ENCODE peak calls at places on chromosomes 5 and 9, in ten cellular contexts. I is HCT116, Y is Peyer's patch, H is spleen, L is foreskin keratinocyte, E is WERI-Rb-1, O is cardiac muscle cell, S is neural progenitor cell, K is PC-9, D is AG04450. T is an unnamed sample.
A peak's percentile ranks its signal among the peaks of the same experiment; 100 is the strongest.

GRCh38 chr5:55650391-55650790 is 61.7 kb downstream of the SLC38A9 start:
- DNase-seq in I (no peak), Y (no peak), H (no peak), L (no peak), E (no peak), O (no peak), S (no peak), K (no peak), D (no peak), T (no peak)

GRCh38 chr5:11494340-11494739 is 409.9 kb downstream of the CTNND2 start:
- DNase-seq in I (no peak), Y (no peak), H (no peak), L (no peak), E (no peak), O (no peak), S (no peak), K (no peak), D (no peak), T (no peak)

GRCh38 chr9:29214162-29214520 is 1640.9 kb upstream of the C9orf72 start:
- DNase-seq in I (no peak), Y (no peak), H (no peak), L (peak; percentile 70), E (peak; percentile 57), O (peak; percentile 76), S (peak; percentile 77), K (no peak), D (no peak), T (no peak)

GRCh38 chr9:93701494-93702218 is 125.3 kb downstream of the PHF2 start:
- DNase-seq in I (no peak), Y (no peak), H (peak; percentile 51), L (no peak), E (no peak), O (no peak), S (no peak), K (no peak), D (no peak), T (no peak)

GRCh38 chr5:119360905-119361605 is 5.2 kb downstream of the TNFAIP8 start:
- DNase-seq in I (no peak), Y (no peak), H (no peak), L (peak; percentile 84), E (no peak), O (no peak), S (no peak), K (peak; percentile 64), D (peak; percentile 36), T (no peak)

GRCh38 chr5:142472306-142472951 is 147.6 kb upstream of the SPRY4 start:
- DNase-seq in I (peak; percentile 97), Y (no peak), H (no peak), L (peak; percentile 92), E (no peak), O (no peak), S (no peak), K (peak; percentile 97), D (peak; percentile 63), T (peak; percentile 19)

GRCh38 chr5:108079754-108080153 is 302.1 kb downstream of the FBXL17 start:
- DNase-seq in I (no peak), Y (no peak), H (no peak), L (no peak), E (no peak), O (no peak), S (no peak), K (no peak), D (no peak), T (no peak)

GRCh38 chr9:88818495-88819201 is 172.6 kb upstream of the S1PR3 start:
- DNase-seq in I (no peak), Y (no peak), H (no peak), L (no peak), E (no peak), O (peak; percentile 40), S (peak; percentile 24), K (no peak), D (no peak), T (no peak)

GRCh38 chr5:150112211-150113046 is 26.1 kb upstream of the CSF1R start:
- DNase-seq in I (no peak), Y (peak; percentile 48), H (no peak), L (peak; percentile 43), E (peak; percentile 47), O (no peak), S (peak; percentile 73), K (peak; percentile 76), D (peak; percentile 32), T (no peak)

DNA sequence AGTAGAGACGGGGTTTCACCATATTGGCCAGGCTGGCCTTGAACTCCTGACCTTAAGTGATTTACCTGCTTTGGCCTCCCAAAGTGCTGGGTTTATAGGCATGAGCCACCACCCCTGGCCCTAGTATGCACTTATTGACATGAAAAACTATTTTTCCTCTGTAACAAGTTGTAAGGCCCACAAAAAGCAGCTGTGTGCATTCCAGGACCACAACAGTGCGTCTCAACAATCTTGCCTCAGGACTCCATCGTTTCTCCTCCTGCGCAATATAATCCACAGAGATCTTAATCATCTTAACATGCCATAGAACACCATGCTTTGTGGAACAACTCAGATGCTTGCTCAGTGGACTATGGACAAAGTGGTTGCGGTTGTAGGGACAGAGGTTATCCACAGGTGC is 10.2 kb downstream of the OR2V1 start:
- DNase-seq in I (no peak), Y (no peak), H (no peak), L (no peak), E (no peak), O (no peak), S (no peak), K (no peak), D (no peak), T (no peak)
- H3K27me3 ChIP-seq in I (no peaks in the 10 kb centered on the region), Y (peaks cover 2% of the 10 kb centered on the region), H (peaks cover 20% of the 10 kb centered on the region), L (no peaks in the 10 kb centered on the region), E (peaks cover 10% of the 10 kb centered on the region), O (no peaks in the 10 kb centered on the region), S (peaks cover 72% of the 10 kb centered on the region), K (no peaks in the 10 kb centered on the region), D (no peaks in the 10 kb centered on the region), T (peaks cover 70% of the 10 kb centered on the region)

DNA sequence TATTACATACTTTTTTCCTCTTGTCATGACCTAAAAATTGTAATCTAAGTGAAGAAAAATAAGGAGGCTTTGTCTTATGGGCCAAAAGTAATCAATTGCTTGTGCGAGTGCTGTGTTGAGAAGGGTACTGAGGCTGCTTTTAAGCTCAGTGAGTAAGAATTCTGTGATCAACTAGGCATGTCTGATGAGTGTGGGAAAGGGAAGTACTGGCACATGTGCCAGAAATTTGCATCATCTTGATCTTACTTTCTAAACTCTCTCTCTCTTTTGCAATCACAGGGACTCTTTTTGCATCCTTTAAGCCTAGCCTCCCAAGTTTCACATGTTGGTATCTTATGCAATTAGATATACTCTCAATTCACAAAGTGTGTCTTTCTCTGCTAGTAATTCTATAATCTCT is 329.9 kb downstream of the KIF4B start:
- DNase-seq in I (no peak), Y (no peak), H (no peak), L (no peak), E (no peak), O (no peak), S (no peak), K (no peak), D (no peak), T (no peak)
- TF ChIP-seq CTCF in I (no peak), Y (no peak), H (no peak), L (no peak), E (no peak), O (no peak), S (no peak), K (no peak), D (no peak), T (no peak)

DNA sequence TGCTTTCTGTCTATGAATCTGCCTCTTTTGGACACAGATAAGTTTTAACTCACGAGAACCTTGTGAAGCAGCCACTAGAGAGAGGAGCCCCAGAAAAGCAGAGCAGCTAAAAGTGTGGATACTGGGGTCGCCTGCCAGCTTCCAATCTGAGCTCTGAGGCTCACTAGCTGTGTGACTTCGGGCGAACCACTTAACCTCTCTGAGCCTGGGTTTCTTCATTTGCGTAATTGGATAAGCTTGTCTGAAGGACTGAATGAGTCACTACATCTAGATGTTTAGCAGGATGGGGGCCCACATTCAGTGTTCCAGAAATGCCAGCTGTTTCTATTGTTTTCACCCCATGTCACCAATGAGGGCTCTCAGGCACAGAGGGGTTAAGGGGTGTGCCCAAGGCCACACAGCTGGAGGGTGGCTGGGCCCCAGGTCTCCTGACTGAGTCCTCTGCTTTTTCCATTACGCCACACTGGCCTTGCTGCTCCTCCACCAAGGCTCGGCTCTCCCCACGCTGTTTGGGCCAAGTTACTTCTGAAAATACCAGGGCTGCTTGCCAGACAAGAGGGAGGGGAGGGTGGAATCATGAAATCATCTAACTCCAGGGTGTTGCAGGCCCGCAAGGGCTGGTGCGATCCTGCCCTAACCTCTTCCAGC is 36.2 kb downstream of the SH3PXD2B start:
- DNase-seq in I (no peak), Y (no peak), H (peak; percentile 12), L (peak; percentile 92), E (no peak), O (no peak), S (no peak), K (no peak), D (peak; percentile 85), T (no peak)
- H3K27ac ChIP-seq in I (no peak overlapping the region), Y (peak overlapping the region; percentile 78), H (peak overlapping the region; percentile 81), L (no peak overlapping the region), E (no peak overlapping the region), O (no peak overlapping the region), S (no peak overlapping the region), K (no peak overlapping the region), D (peak overlapping the region; percentile 81), T (no peak overlapping the region)

GRCh38 chr9:132582276-132582785 is at the start of gene BARHL1:
- DNase-seq in I (no peak), Y (no peak), H (no peak), L (no peak), E (no peak), O (no peak), S (no peak), K (no peak), D (no peak), T (no peak)
- H3K27me3 ChIP-seq in I (peaks cover 10% of the 10 kb centered on the region), Y (peaks cover 85% of the 10 kb centered on the region), H (peaks cover 94% of the 10 kb centered on the region), L (peaks cover 100% of the 10 kb centered on the region), E (peaks cover 99% of the 10 kb centered on the region), O (peaks cover 99% of the 10 kb centered on the region), S (peaks cover 100% of the 10 kb centered on the region), K (peaks cover 47% of the 10 kb centered on the region), D (peaks cover 92% of the 10 kb centered on the region), T (peaks cover 92% of the 10 kb centered on the region)

DNA sequence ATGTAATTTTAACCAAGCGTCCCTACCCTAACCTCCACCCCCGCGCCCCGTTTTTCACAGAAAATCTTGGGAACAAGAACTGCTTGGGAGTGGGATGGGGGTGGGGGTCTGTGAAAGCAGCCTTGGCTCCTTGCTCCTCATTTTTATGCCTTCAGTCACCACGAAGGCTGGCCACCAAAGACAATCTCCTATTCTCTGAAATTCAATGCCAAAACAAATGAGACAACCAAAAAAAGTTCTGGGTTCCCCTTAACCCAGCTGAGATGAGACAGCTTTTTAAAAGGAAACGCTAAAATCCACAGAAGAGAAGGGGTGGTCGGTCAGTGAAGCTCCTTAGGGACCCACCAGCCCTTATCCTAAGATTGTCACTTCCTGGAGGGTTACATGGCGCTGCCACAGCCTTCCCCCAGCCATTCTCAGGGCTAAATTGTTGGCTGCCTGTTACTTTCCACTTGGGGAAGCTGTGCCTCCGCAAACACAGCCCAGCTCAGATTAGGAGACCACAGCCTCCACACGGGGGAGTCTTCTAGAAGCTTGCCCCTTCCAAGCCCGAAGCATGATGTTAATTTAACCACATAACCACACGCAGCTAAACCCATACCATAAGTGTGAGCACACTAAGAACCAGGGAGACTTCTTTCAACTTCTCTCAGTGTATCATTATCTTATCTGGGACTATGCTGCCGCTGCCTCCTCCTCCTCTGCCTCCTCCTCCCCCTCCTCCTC is 136.3 kb downstream of the FOXD1 start:
- DNase-seq in I (no peak), Y (no peak), H (no peak), L (no peak), E (peak; percentile 18), O (no peak), S (peak; percentile 50), K (no peak), D (peak; percentile 89), T (no peak)
- TF ChIP-seq CTCF in I (peak; percentile 37), Y (no peak), H (no peak), L (peak; percentile 34), E (no peak), O (peak; percentile 60), S (no peak), K (no peak), D (peak; percentile 71), T (no peak)

T was measured in CD4-positive, alpha-beta T cell.